ENCODE peak calls at places on chromosomes 16 and 17, in seven cellular contexts. I is SJSA1; Z is fibroblast of lung; D is aorta; B is tibial nerve; X is CD4-positive, CD25-positive, alpha-beta regulatory T cell; J is tibial artery. W is an unnamed sample. For H3K36me3, the result is how much of the 10 kb centered on the place peaks cover.

GRCh38 chr17:39904990-39905288 is 13.5 kb downstream of the GSDMB start:
- DNase-seq in Z (no peak), B (no peak), J (no peak), X (no peak), D (no peak), I (no peak), W (no peak)

GRCh38 chr16:19681637-19682036 is 36.4 kb downstream of the KNOP1 start:
- DNase-seq in I (no peak), Z (no peak), B (no peak), D (no peak), J (no peak), X (no peak), W (no peak)

GRCh38 chr17:31379796-31380195 is 11.7 kb upstream of the RAB11FIP4 start:
- DNase-seq in B (no peak), J (no peak), I (no peak), D (no peak), X (no peak), Z (no peak), W (no peak)

GRCh38 chr17:55348749-55349354 is 72.8 kb downstream of the MMD start:
- DNase-seq in I (peak), J (peak), Z (peak), X (no peak), D (no peak), B (peak), W (peak)

GRCh38 chr17:73933164-73933766 is 270.2 kb upstream of the RPL38 start:
- DNase-seq in I (no peak), Z (no peak), J (no peak), X (no peak), D (peak), B (no peak), W (no peak)

GRCh38 chr16:75218256-75219076 is at the start of gene CTRB1:
- DNase-seq in J (no peak), X (no peak), D (no peak), Z (no peak), I (no peak), B (no peak), W (no peak)

GRCh38 chr17:65698381-65699061 is 137.1 kb upstream of the AXIN2 start:
- DNase-seq in D (no peak), I (peak), B (no peak), X (no peak), Z (peak), J (no peak), W (no peak)

GRCh38 chr16:85659805-85660511 is 28.8 kb downstream of the GINS2 start:
- DNase-seq in I (peak), Z (peak), J (no peak), D (peak), X (peak), B (no peak), W (peak)

GRCh38 chr16:22381392-22381791 is 7.0 kb upstream of the CDR2 start:
- DNase-seq in B (no peak), D (no peak), X (no peak), I (no peak), Z (no peak), J (no peak), W (no peak)

GRCh38 chr16:8370374-8371015 is 219.8 kb downstream of the TMEM114 start:
- DNase-seq in Z (no peak), X (no peak), J (no peak), D (no peak), B (no peak), I (peak), W (no peak)

GRCh38 chr17:35295686-35296085 is 52.8 kb downstream of the SLFN5 start:
- DNase-seq in J (no peak), X (no peak), I (no peak), B (no peak), D (no peak), Z (no peak), W (no peak)

GRCh38 chr16:82044585-82044911 is 9.5 kb downstream of the HSD17B2 start:
- DNase-seq in D (no peak), B (no peak), I (no peak), Z (no peak), X (no peak), J (no peak), W (no peak)

GRCh38 chr16:88525663-88525990 is 44.6 kb upstream of the ZC3H18 start:
- DNase-seq in X (no peak), J (no peak), D (no peak), Z (no peak), B (no peak), I (no peak), W (no peak)
- H3K36me3 ChIP-seq in X (under half), J (under half), D (under half), Z (under half), B (under half), I (under half), W (under half)

GRCh38 chr17:791807-792206 is 9.7 kb downstream of the MRM3 start:
- DNase-seq in J (no peak), I (no peak), D (peak), X (no peak), Z (no peak), B (no peak), W (no peak)
- H3K36me3 ChIP-seq in J (under half), I (under half), D (under half), X (half or more), Z (under half), B (under half), W (under half)

GRCh38 chr16:2251281-2252111 is at the start of gene ECI1:
- DNase-seq in D (peak), I (peak), B (peak), Z (peak), X (peak), J (peak), W (peak)
- H3K36me3 ChIP-seq in D (under half), I (half or more), B (under half), Z (under half), X (under half), J (under half), W (under half)

DNA sequence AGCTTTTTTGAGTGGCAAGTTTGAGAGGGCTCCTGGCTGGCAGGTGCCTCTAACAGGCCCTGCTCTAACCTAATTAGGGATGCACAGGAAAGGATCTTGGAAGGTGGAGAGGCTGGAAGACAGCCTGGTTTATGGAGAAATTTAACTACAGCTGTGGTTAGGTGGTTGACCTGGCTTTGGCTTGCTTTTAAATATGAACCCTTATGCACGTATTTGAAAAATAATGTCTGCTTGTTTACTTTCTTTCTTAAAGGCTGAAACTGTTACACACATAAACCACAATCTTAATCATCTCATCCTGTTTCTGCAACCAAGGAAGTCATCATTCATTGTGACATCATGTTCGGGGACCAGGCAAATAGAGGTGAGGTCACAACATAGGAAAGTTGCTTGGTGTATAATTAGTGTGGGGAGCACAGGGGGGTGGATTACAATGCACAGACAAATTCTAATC is 23.1 kb upstream of the DHRS13 start:
- DNase-seq in B (no peak), I (peak), X (peak), Z (peak), J (no peak), D (no peak), W (no peak)
- H3K36me3 ChIP-seq in B (under half), I (half or more), X (under half), Z (under half), J (under half), D (under half), W (half or more)

GRCh38 chr17:2595736-2596135 is 2.3 kb downstream of the PAFAH1B1 start:
- DNase-seq in B (no peak), J (no peak), Z (peak), D (no peak), X (no peak), I (no peak), W (peak)
- H3K36me3 ChIP-seq in B (under half), J (under half), Z (under half), D (under half), X (under half), I (under half), W (under half)

DNA sequence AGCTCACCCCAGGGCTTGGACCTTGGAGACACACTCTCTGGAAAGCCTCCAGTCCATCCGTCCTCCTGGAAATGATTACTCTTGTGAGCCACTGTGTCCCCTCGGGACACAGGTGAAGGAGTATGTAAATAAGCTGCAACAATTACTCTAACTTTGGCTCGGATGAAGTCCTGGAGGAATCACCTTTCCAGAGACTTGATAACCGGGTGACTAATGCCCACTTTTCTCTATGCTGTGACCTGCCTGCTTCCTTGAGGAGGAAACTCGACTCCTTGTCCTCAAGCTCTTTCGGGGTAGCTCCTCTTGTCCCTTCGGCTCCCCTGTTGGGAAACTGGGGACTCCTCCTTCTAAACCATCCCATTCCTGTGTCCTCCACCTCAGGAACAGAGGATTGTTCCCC is at the start of gene OR1A1:
- DNase-seq in B (no peak), I (no peak), X (no peak), Z (no peak), D (no peak), J (no peak), W (no peak)
- H3K36me3 ChIP-seq in B (under half), I (under half), X (under half), Z (under half), D (under half), J (under half), W (under half)

GRCh38 chr17:41352597-41353366 is 2.2 kb upstream of the KRT33A start:
- DNase-seq in Z (no peak), X (no peak), J (no peak), D (no peak), B (no peak), I (no peak), W (no peak)

GRCh38 chr17:41360291-41360995 is 9.2 kb downstream of the KRT33B start:
- DNase-seq in I (peak), Z (no peak), D (no peak), J (no peak), B (no peak), X (no peak), W (no peak)

GRCh38 chr17:41351177-41351576 is 549 bp upstream of the KRT33A start:
- DNase-seq in J (no peak), B (no peak), I (no peak), D (no peak), X (no peak), Z (no peak), W (no peak)

GRCh38 chr17:41354538-41354937 is 3.9 kb upstream of the KRT33A start:
- DNase-seq in X (no peak), I (no peak), J (no peak), D (no peak), Z (no peak), B (no peak), W (no peak)
- H3K36me3 ChIP-seq in X (under half), I (under half), J (under half), D (under half), Z (under half), B (under half), W (under half)

DNA sequence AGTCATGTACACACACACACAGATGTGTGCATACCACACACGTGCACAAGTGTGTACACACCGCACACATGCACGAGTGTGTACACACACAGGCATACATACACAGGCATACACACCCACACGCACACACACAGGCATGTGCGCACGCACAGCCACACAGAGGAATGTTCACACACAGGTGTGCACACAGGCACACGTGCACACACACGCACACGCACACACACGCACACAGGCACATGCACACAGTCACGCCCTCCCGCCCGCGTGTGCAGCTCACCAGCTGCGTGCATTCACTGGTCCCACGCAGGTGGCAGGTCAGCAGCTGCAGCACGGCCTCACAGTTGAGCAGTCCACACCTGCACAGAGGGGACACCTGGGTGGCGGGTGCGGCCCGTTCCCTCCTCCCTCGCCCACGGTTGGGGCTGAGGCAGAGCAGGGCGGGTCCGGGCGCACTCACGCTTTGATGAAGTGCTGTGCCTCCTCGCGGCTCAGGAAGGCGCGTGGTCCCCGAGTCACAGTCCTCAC is 7.7 kb downstream of the TEPSIN start:
- DNase-seq in J (no peak), D (no peak), I (no peak), X (no peak), B (no peak), Z (no peak), W (no peak)
- H3K36me3 ChIP-seq in J (under half), D (under half), I (half or more), X (under half), B (under half), Z (under half), W (under half)

W was measured in Karpas-422.